ENCODE peak calls at places on chromosomes 5 and 9, in eight cellular contexts. J is IMR-90; N is CD8-positive, alpha-beta memory T cell; Q is lung; G is aorta; F is mammary epithelial cell; U is OCI-LY7; K is Panc1. E is an unnamed sample.
A peak's percentile ranks its signal among the peaks of the same experiment; 100 is the strongest.

GRCh38 chr9:105912868-105913516 is 218.7 kb downstream of the TMEM38B start:
- DNase-seq in K (peak; percentile 45), F (peak; percentile 85), U (no peak), N (no peak), J (no peak), Q (no peak), G (no peak), E (no peak)

GRCh38 chr9:36008774-36009300 is 27.9 kb upstream of the RECK start:
- DNase-seq in Q (no peak), N (peak; percentile 77), F (peak; percentile 17), K (peak; percentile 64), U (peak; percentile 77), J (peak; percentile 38), G (peak; percentile 70), E (peak; percentile 70)

GRCh38 chr5:2334686-2335085 is 416.8 kb downstream of the IRX2 start:
- DNase-seq in Q (no peak), K (no peak), U (no peak), F (no peak), J (no peak), G (no peak), N (no peak), E (no peak)

GRCh38 chr5:9766581-9766980 is 136.4 kb upstream of the TAS2R1 start:
- DNase-seq in N (no peak), J (peak; percentile 81), U (no peak), F (peak; percentile 38), Q (no peak), K (no peak), G (no peak), E (no peak)

GRCh38 chr9:13215791-13216554 is 63.5 kb downstream of the MPDZ start:
- DNase-seq in G (no peak), J (no peak), Q (no peak), N (no peak), F (no peak), K (no peak), U (no peak), E (no peak)

GRCh38 chr5:180318456-180319089 is 26.7 kb upstream of the MAPK9 start:
- DNase-seq in J (no peak), F (no peak), G (peak; percentile 22), K (no peak), N (no peak), Q (no peak), U (no peak), E (no peak)

GRCh38 chr5:88829053-88829452 is 53.9 kb downstream of the MEF2C start:
- DNase-seq in N (no peak), J (no peak), Q (no peak), G (peak; percentile 43), K (no peak), F (no peak), U (peak; percentile 39), E (no peak)

GRCh38 chr5:68962632-68963484 is 131.0 kb upstream of the SLC30A5 start:
- DNase-seq in J (peak; percentile 52), Q (peak; percentile 64), U (no peak), G (peak; percentile 62), N (no peak), F (peak; percentile 48), K (peak; percentile 52), E (no peak)

GRCh38 chr5:66315784-66316183 is 171.7 kb downstream of the SREK1 start:
- DNase-seq in J (no peak), F (no peak), Q (no peak), K (no peak), N (no peak), G (no peak), U (no peak), E (no peak)

GRCh38 chr5:130912088-130912487 is 253.0 kb downstream of the HINT1 start:
- DNase-seq in K (no peak), F (peak; percentile 6), U (no peak), N (no peak), G (no peak), Q (no peak), J (no peak), E (no peak)

GRCh38 chr9:8419871-8420270 is 620.3 kb upstream of the DMAC1 start:
- DNase-seq in J (peak; percentile 21), G (no peak), U (no peak), Q (no peak), N (no peak), K (no peak), F (no peak), E (no peak)

GRCh38 chr5:118220491-118220890 is 767.9 kb downstream of the DTWD2 start:
- DNase-seq in Q (no peak), J (no peak), F (no peak), G (no peak), N (no peak), K (no peak), U (no peak), E (no peak)

GRCh38 chr9:117462926-117463325 is 48.1 kb upstream of the ASTN2 start:
- DNase-seq in F (no peak), K (no peak), G (no peak), Q (no peak), U (no peak), J (no peak), N (no peak), E (no peak)

DNA sequence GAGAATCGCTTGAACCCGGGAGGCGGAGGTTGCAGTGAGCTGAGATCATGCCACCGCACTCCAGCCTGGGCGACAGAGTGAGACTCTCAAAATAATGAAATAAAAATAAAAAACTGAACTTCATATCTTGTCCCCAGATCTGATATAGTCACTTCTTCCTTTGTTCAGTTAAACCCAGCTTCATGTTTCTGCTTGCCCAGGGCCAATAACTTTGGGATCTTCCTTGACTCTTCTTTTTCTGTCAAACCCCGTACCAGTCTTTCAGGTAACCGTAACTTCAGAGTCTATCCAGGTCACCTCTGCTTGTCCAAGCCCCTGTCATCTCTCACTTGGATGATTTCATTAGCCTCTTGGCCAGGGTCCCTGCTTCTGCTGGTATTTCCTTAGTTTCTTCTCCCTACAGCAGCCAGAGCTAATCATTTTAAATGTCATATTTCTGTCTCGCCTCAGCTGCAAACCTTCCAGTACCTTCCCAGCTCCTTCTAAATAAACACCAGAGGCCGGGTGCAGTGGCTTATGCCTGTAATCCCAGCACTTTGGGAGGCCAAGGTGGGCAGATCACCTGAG is 19.7 kb upstream of the ABL1 start:
- DNase-seq in N (no peak), Q (no peak), K (no peak), U (no peak), G (no peak), F (peak; percentile 47), J (no peak), E (no peak)
- H3K4me3 ChIP-seq in N (no peak overlapping the region), Q (no peak overlapping the region), K (no peak overlapping the region), U (no peak overlapping the region), G (no peak overlapping the region), F (no peak overlapping the region), J (no peak overlapping the region), E (no peak overlapping the region)

GRCh38 chr9:38375572-38375963 is 16.9 kb upstream of the ALDH1B1 start:
- DNase-seq in Q (no peak), U (no peak), N (no peak), F (no peak), G (peak; percentile 29), K (no peak), J (no peak), E (no peak)

GRCh38 chr9:38373679-38374078 is 18.8 kb upstream of the ALDH1B1 start:
- DNase-seq in G (no peak), U (no peak), N (no peak), F (no peak), K (no peak), J (no peak), Q (no peak), E (no peak)

GRCh38 chr9:38372685-38373619 is 19.6 kb upstream of the ALDH1B1 start:
- DNase-seq in U (no peak), F (no peak), J (no peak), N (no peak), K (no peak), Q (no peak), G (peak; percentile 17), E (no peak)

GRCh38 chr9:38374847-38375571 is 17.5 kb upstream of the ALDH1B1 start:
- DNase-seq in N (no peak), J (no peak), K (no peak), U (no peak), G (no peak), Q (no peak), F (no peak), E (no peak)

DNA sequence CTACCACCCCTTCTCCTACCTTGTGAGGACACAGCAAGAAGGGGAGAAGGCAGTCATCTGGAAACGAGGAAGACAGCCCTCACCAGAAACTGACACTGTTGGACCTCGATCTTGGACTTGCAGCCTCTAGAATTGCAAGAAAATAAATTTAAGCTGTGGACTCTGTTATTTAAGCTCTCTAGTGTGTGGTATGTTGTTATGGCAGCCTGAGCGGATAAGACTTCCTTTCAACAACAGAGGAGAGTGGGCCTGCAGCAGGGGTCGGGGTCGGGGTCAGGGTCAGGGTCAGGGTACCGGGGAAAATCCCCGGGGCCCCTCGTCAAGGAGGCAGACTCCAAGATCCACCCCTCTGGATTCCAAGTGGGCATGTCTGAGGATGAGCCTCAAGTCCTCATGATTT is 16.2 kb upstream of the ALDH1B1 start:
- DNase-seq in K (no peak), F (no peak), G (peak; percentile 33), N (no peak), Q (no peak), U (no peak), J (no peak), E (no peak)
- H3K27ac ChIP-seq in K (no peak overlapping the region), F (no peak overlapping the region), G (peak overlapping the region; percentile 2), N (no peak overlapping the region), Q (no peak overlapping the region), U (no peak overlapping the region), J (no peak overlapping the region), E (no peak overlapping the region)

GRCh38 chr9:100083448-100084144 is 15.2 kb downstream of the ERP44 start:
- DNase-seq in Q (no peak), G (no peak), K (no peak), U (no peak), F (no peak), N (no peak), J (no peak), E (no peak)
- H3K4me1 ChIP-seq in Q (peaks cover 2% of the 10 kb centered on the region), G (peaks cover 3% of the 10 kb centered on the region), K (peaks cover 3% of the 10 kb centered on the region), U (peaks cover 95% of the 10 kb centered on the region), F (peaks cover 16% of the 10 kb centered on the region), N (peaks cover 39% of the 10 kb centered on the region), J (peaks cover 5% of the 10 kb centered on the region), E (peaks cover 30% of the 10 kb centered on the region)

DNA sequence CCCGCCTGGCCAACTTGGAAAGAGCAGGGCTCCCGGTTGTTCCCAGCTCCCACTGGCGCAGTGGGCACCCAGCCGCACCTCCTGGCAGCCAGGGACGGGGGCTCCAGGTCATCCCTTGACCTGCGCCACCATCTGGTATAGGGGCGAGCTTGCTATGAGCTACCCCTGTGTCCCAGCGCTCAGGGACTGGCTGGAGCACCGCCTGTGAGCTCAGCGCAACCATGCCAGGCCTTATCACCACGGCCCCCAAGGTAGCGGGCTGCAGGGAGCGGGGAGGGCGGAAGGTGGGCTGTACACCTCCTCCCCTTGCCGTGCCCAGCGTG is 15.4 kb upstream of the RASA1 start:
- DNase-seq in N (no peak), F (no peak), J (no peak), K (no peak), U (no peak), Q (no peak), G (no peak), E (no peak)
- H3K4me3 ChIP-seq in N (no peak overlapping the region), F (no peak overlapping the region), J (no peak overlapping the region), K (no peak overlapping the region), U (no peak overlapping the region), Q (no peak overlapping the region), G (no peak overlapping the region), E (no peak overlapping the region)

GRCh38 chr5:137630216-137630971 is 105.5 kb downstream of the KLHL3 start:
- DNase-seq in J (no peak), K (no peak), F (no peak), G (no peak), N (no peak), U (no peak), Q (peak; percentile 16), E (no peak)
- H3K27ac ChIP-seq in J (no peak overlapping the region), K (no peak overlapping the region), F (no peak overlapping the region), G (peak overlapping the region; percentile 86), N (no peak overlapping the region), U (no peak overlapping the region), Q (no peak overlapping the region), E (no peak overlapping the region)

E was measured in CD4-positive, CD25-positive, alpha-beta regulatory T cell.